ENCODE peak calls at places on chromosome 20, in four cellular contexts. J is stimulated activated CD4-positive, alpha-beta T cell treated with anti-CD3 and anti-CD28 coated beads, Interleukin-1b, Interleukin-23, amount 100 ng/mL, for 24 hours; K is neural progenitor cell; W is head of caudate nucleus. R is an unnamed sample.

GRCh38 chr20:32727663-32728062 is 15.6 kb downstream of the COMMD7 start:
- DNase-seq in J (no peak), K (no peak), W (peak), R (no peak)

GRCh38 chr20:48921883-48922867 is 664 bp downstream of the ARFGEF2 start:
- DNase-seq in J (no peak), K (no peak), W (no peak), R (no peak)

GRCh38 chr20:61413752-61414151 is 161.7 kb downstream of the CDH4 start:
- DNase-seq in J (no peak), K (no peak), W (no peak), R (no peak)

GRCh38 chr20:59253779-59254319 is 46.6 kb upstream of the EDN3 start:
- DNase-seq in J (no peak), K (peak), W (no peak), R (no peak)

GRCh38 chr20:10662661-10663458 is 10.9 kb downstream of the JAG1 start:
- DNase-seq in J (no peak), K (no peak), W (peak), R (no peak)

GRCh38 chr20:63264519-63264918 is 8.1 kb upstream of the ARFGAP1 start:
- DNase-seq in J (no peak), K (no peak), W (no peak), R (no peak)

GRCh38 chr20:63118786-63119450 is 97.0 kb downstream of the YTHDF1 start:
- DNase-seq in J (no peak), K (no peak), W (no peak), R (no peak)

GRCh38 chr20:63486300-63486855 is 12.5 kb downstream of the EEF1A2 start:
- DNase-seq in J (no peak), K (no peak), W (no peak), R (no peak)

GRCh38 chr20:2692036-2692885 is at the start of gene EBF4:
- DNase-seq in J (no peak), K (peak), W (peak), R (no peak)

GRCh38 chr20:63246490-63247284 is 7.6 kb downstream of the NKAIN4 start:
- DNase-seq in J (no peak), K (no peak), W (no peak), R (no peak)

GRCh38 chr20:6828794-6829423 is 61.4 kb downstream of the BMP2 start:
- DNase-seq in J (no peak), K (peak), W (peak), R (peak)

GRCh38 chr20:57225197-57225733 is 41.2 kb downstream of the BMP7 start:
- DNase-seq in J (no peak), K (no peak), W (no peak), R (no peak)

GRCh38 chr20:22842793-22843192 is 192.3 kb upstream of the SSTR4 start:
- DNase-seq in J (no peak), K (no peak), W (no peak), R (no peak)

GRCh38 chr20:57843941-57844625 is 134.3 kb upstream of the PMEPA1 start:
- DNase-seq in J (no peak), K (no peak), W (no peak), R (no peak)

GRCh38 chr20:31602779-31603441 is 2.2 kb upstream of the ID1 start:
- DNase-seq in J (no peak), K (no peak), W (no peak), R (no peak)

GRCh38 chr20:48633620-48634257 is 194.1 kb downstream of the PREX1 start:
- DNase-seq in J (no peak), K (no peak), W (no peak), R (no peak)

GRCh38 chr20:63740501-63741353 is 1.2 kb downstream of the SLC2A4RG start:
- DNase-seq in J (no peak), K (peak), W (peak), R (peak)

GRCh38 chr20:40678286-40678835 is 10.7 kb downstream of the MAFB start:
- DNase-seq in J (no peak), K (no peak), W (no peak), R (no peak)

GRCh38 chr20:59825944-59826759 is 107.3 kb downstream of the SYCP2 start:
- DNase-seq in J (no peak), K (no peak), W (no peak), R (no peak)

GRCh38 chr20:2208897-2209296 is 86.9 kb upstream of the TGM3 start:
- DNase-seq in J (no peak), K (no peak), W (no peak), R (no peak)

GRCh38 chr20:49786226-49786625 is 26.4 kb upstream of the SLC9A8 start:
- DNase-seq in J (no peak), K (no peak), W (no peak), R (no peak)

R was measured in COLO829.